ENCODE peak calls at places on chromosomes 1 and 21, in five cellular contexts. One of them, this sample, is unnamed.
A peak's percentile ranks its signal among the peaks of the same experiment; 100 is the strongest.

GRCh38 chr1:209483691-209484090 is 99.8 kb upstream of the CAMK1G start:
- DNase-seq in stimulated activated CD4-positive, alpha-beta T cell treated with anti-CD3 and anti-CD28 coated beads, Interleukin-2, amount 100 ng/mL, for 24 hours: no peak
- DNase-seq in A549: no peak
- DNase-seq in activated T-helper 1 cell treated with Interleukin-2 at 50 U/mL for 16 hours: no peak
- DNase-seq in mucosa of descending colon: no peak
- DNase-seq in this sample: no peak

GRCh38 chr1:31712625-31713024 is 8.8 kb upstream of the COL16A1 start:
- DNase-seq in stimulated activated CD4-positive, alpha-beta T cell treated with anti-CD3 and anti-CD28 coated beads, Interleukin-2, amount 100 ng/mL, for 24 hours: no peak
- DNase-seq in A549: peak; percentile 49
- DNase-seq in activated T-helper 1 cell treated with Interleukin-2 at 50 U/mL for 16 hours: no peak
- DNase-seq in mucosa of descending colon: peak; percentile 67
- DNase-seq in this sample: no peak

GRCh38 chr1:171736204-171736603 is 5.7 kb downstream of the VAMP4 start:
- DNase-seq in stimulated activated CD4-positive, alpha-beta T cell treated with anti-CD3 and anti-CD28 coated beads, Interleukin-2, amount 100 ng/mL, for 24 hours: no peak
- DNase-seq in A549: no peak
- DNase-seq in activated T-helper 1 cell treated with Interleukin-2 at 50 U/mL for 16 hours: no peak
- DNase-seq in mucosa of descending colon: no peak
- DNase-seq in this sample: no peak

GRCh38 chr1:230917284-230918135 is 49.2 kb upstream of the C1orf198 start:
- DNase-seq in stimulated activated CD4-positive, alpha-beta T cell treated with anti-CD3 and anti-CD28 coated beads, Interleukin-2, amount 100 ng/mL, for 24 hours: peak; percentile 79
- DNase-seq in A549: peak; percentile 83
- DNase-seq in activated T-helper 1 cell treated with Interleukin-2 at 50 U/mL for 16 hours: peak; percentile 47
- DNase-seq in mucosa of descending colon: peak; percentile 98
- DNase-seq in this sample: no peak

GRCh38 chr1:56535949-56536348 is 43.4 kb downstream of the PLPP3 start:
- DNase-seq in stimulated activated CD4-positive, alpha-beta T cell treated with anti-CD3 and anti-CD28 coated beads, Interleukin-2, amount 100 ng/mL, for 24 hours: no peak
- DNase-seq in A549: no peak
- DNase-seq in activated T-helper 1 cell treated with Interleukin-2 at 50 U/mL for 16 hours: no peak
- DNase-seq in mucosa of descending colon: no peak
- DNase-seq in this sample: no peak

GRCh38 chr1:15038232-15039016 is 115.1 kb upstream of the TMEM51 start:
- DNase-seq in stimulated activated CD4-positive, alpha-beta T cell treated with anti-CD3 and anti-CD28 coated beads, Interleukin-2, amount 100 ng/mL, for 24 hours: no peak
- DNase-seq in A549: peak; percentile 69
- DNase-seq in activated T-helper 1 cell treated with Interleukin-2 at 50 U/mL for 16 hours: no peak
- DNase-seq in mucosa of descending colon: no peak
- DNase-seq in this sample: no peak

GRCh38 chr1:1360511-1361169 is 2.3 kb upstream of the MXRA8 start:
- DNase-seq in stimulated activated CD4-positive, alpha-beta T cell treated with anti-CD3 and anti-CD28 coated beads, Interleukin-2, amount 100 ng/mL, for 24 hours: no peak
- DNase-seq in A549: peak; percentile 41
- DNase-seq in activated T-helper 1 cell treated with Interleukin-2 at 50 U/mL for 16 hours: no peak
- DNase-seq in mucosa of descending colon: no peak
- DNase-seq in this sample: no peak

GRCh38 chr1:153770812-153771211 is 4.4 kb upstream of the SLC27A3 start:
- DNase-seq in stimulated activated CD4-positive, alpha-beta T cell treated with anti-CD3 and anti-CD28 coated beads, Interleukin-2, amount 100 ng/mL, for 24 hours: no peak
- DNase-seq in A549: no peak
- DNase-seq in activated T-helper 1 cell treated with Interleukin-2 at 50 U/mL for 16 hours: no peak
- DNase-seq in mucosa of descending colon: no peak
- DNase-seq in this sample: no peak

GRCh38 chr1:200558866-200559459 is 61.6 kb downstream of the KIF14 start:
- DNase-seq in stimulated activated CD4-positive, alpha-beta T cell treated with anti-CD3 and anti-CD28 coated beads, Interleukin-2, amount 100 ng/mL, for 24 hours: no peak
- DNase-seq in A549: peak; percentile 64
- DNase-seq in activated T-helper 1 cell treated with Interleukin-2 at 50 U/mL for 16 hours: no peak
- DNase-seq in mucosa of descending colon: peak; percentile 58
- DNase-seq in this sample: peak; percentile 5

GRCh38 chr1:47325530-47325929 is 8.1 kb upstream of the CMPK1 start:
- DNase-seq in stimulated activated CD4-positive, alpha-beta T cell treated with anti-CD3 and anti-CD28 coated beads, Interleukin-2, amount 100 ng/mL, for 24 hours: no peak
- DNase-seq in A549: peak; percentile 63
- DNase-seq in activated T-helper 1 cell treated with Interleukin-2 at 50 U/mL for 16 hours: no peak
- DNase-seq in mucosa of descending colon: no peak
- DNase-seq in this sample: no peak

GRCh38 chr21:39349211-39350093 is 564 bp upstream of the HMGN1 start:
- DNase-seq in stimulated activated CD4-positive, alpha-beta T cell treated with anti-CD3 and anti-CD28 coated beads, Interleukin-2, amount 100 ng/mL, for 24 hours: peak; percentile 98
- DNase-seq in A549: peak; percentile 94
- DNase-seq in activated T-helper 1 cell treated with Interleukin-2 at 50 U/mL for 16 hours: peak; percentile 94
- DNase-seq in mucosa of descending colon: peak; percentile 99
- DNase-seq in this sample: peak; percentile 92

This sample was measured in DMS 273 treated with DMSO at 0.1 percent for 48 hours.